ENCODE peak calls at places on chromosomes 5 and 9, in eight cellular contexts. K is foreskin fibroblast, L is adrenal gland, C is neural crest cell, W is AG09309, U is ovary, Q is bronchial epithelial cell, F is MCF 10A. Z is an unnamed sample.

GRCh38 chr5:126816649-126817048 is 39.7 kb downstream of the LMNB1 start:
- DNase-seq in K (no peak), L (no peak), C (no peak), W (no peak), U (no peak), Q (no peak), F (no peak), Z (no peak)

GRCh38 chr5:176596689-176597416 is 13.1 kb downstream of the GPRIN1 start:
- DNase-seq in K (peak; percentile 22), L (peak; percentile 54), C (no peak), W (no peak), U (peak; percentile 15), Q (peak; percentile 39), F (no peak), Z (peak; percentile 84)

GRCh38 chr5:35854248-35854647 is 2.4 kb upstream of the IL7R start:
- DNase-seq in K (no peak), L (no peak), C (no peak), W (no peak), U (no peak), Q (no peak), F (no peak), Z (no peak)

GRCh38 chr5:111697215-111697614 is 59.8 kb downstream of the NREP start:
- DNase-seq in K (no peak), L (no peak), C (no peak), W (no peak), U (no peak), Q (peak; percentile 32), F (peak; percentile 72), Z (no peak)

GRCh38 chr9:120555884-120556283 is 24.1 kb downstream of the CDK5RAP2 start:
- DNase-seq in K (no peak), L (no peak), C (no peak), W (no peak), U (no peak), Q (no peak), F (no peak), Z (no peak)

GRCh38 chr9:137602661-137603060 is 2.8 kb upstream of the ARRDC1 start:
- DNase-seq in K (no peak), L (no peak), C (no peak), W (no peak), U (no peak), Q (no peak), F (no peak), Z (no peak)

GRCh38 chr9:115674091-115674490 is 479.5 kb upstream of the PAPPA start:
- DNase-seq in K (no peak), L (no peak), C (no peak), W (no peak), U (no peak), Q (peak; percentile 43), F (no peak), Z (no peak)

GRCh38 chr9:136722969-136723356 is 10.6 kb downstream of the DIPK1B start:
- DNase-seq in K (no peak), L (no peak), C (no peak), W (no peak), U (no peak), Q (no peak), F (no peak), Z (no peak)

GRCh38 chr5:93236807-93237421 is 344.1 kb downstream of the NR2F1-AS1 start:
- DNase-seq in K (peak; percentile 40), L (no peak), C (no peak), W (no peak), U (no peak), Q (peak; percentile 84), F (peak; percentile 56), Z (no peak)

GRCh38 chr9:120393386-120394057 is 186.4 kb downstream of the CDK5RAP2 start:
- DNase-seq in K (peak; percentile 66), L (no peak), C (no peak), W (no peak), U (no peak), Q (peak; percentile 53), F (peak; percentile 75), Z (no peak)

GRCh38 chr9:125844611-125845010 is 97.4 kb downstream of the PBX3 start:
- DNase-seq in K (no peak), L (no peak), C (no peak), W (no peak), U (no peak), Q (no peak), F (no peak), Z (no peak)

GRCh38 chr5:113311301-113311700 is 123.5 kb downstream of the TSSK1B start:
- DNase-seq in K (no peak), L (no peak), C (no peak), W (no peak), U (no peak), Q (peak; percentile 78), F (no peak), Z (no peak)

GRCh38 chr9:18890372-18890771 is 142.6 kb downstream of the SAXO1 start:
- DNase-seq in K (peak; percentile 24), L (peak; percentile 42), C (no peak), W (no peak), U (no peak), Q (peak; percentile 44), F (peak; percentile 74), Z (no peak)

GRCh38 chr5:64147379-64147778 is 18.3 kb upstream of the RNF180 start:
- DNase-seq in K (no peak), L (no peak), C (no peak), W (no peak), U (no peak), Q (no peak), F (no peak), Z (no peak)

DNA sequence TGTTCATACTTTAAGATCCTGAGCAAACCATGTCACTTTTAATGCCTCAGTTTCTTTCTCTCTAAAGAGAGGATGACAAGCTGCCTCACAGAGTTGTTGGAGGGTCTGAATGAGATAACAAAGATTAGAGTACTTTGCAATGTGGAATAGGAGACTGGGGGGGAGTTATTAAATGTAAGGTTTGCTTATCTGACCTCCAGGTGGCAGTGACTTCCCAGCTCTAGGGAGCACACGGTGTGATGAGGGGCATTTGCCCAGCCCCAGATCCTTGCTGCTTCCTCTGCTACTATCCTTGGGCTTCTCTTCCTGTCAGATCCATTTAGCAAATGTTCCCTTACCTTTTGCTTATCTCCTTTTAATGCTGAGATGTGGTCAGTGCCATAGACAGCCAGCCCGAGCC is 30.7 kb downstream of the ENHO start:
- DNase-seq in K (no peak), L (no peak), C (no peak), W (no peak), U (no peak), Q (no peak), F (no peak), Z (no peak)
- TF ChIP-seq CTCF in K (no peak), L (no peak), C (no peak), W (no peak), U (no peak), Q (no peak), F (no peak), Z (no peak)

GRCh38 chr9:129459550-129460322 is 161.2 kb downstream of the C9orf50 start:
- DNase-seq in K (no peak), L (no peak), C (no peak), W (no peak), U (no peak), Q (no peak), F (no peak), Z (peak; percentile 74)

GRCh38 chr9:129458155-129458661 is 162.7 kb downstream of the C9orf50 start:
- DNase-seq in K (no peak), L (no peak), C (no peak), W (no peak), U (no peak), Q (no peak), F (no peak), Z (peak; percentile 63)

GRCh38 chr9:129462360-129462759 is 158.5 kb downstream of the C9orf50 start:
- DNase-seq in K (no peak), L (no peak), C (no peak), W (no peak), U (no peak), Q (no peak), F (no peak), Z (no peak)

GRCh38 chr9:129458663-129459549 is 162.0 kb downstream of the C9orf50 start:
- DNase-seq in K (no peak), L (peak; percentile 68), C (no peak), W (no peak), U (peak; percentile 60), Q (no peak), F (no peak), Z (no peak)

DNA sequence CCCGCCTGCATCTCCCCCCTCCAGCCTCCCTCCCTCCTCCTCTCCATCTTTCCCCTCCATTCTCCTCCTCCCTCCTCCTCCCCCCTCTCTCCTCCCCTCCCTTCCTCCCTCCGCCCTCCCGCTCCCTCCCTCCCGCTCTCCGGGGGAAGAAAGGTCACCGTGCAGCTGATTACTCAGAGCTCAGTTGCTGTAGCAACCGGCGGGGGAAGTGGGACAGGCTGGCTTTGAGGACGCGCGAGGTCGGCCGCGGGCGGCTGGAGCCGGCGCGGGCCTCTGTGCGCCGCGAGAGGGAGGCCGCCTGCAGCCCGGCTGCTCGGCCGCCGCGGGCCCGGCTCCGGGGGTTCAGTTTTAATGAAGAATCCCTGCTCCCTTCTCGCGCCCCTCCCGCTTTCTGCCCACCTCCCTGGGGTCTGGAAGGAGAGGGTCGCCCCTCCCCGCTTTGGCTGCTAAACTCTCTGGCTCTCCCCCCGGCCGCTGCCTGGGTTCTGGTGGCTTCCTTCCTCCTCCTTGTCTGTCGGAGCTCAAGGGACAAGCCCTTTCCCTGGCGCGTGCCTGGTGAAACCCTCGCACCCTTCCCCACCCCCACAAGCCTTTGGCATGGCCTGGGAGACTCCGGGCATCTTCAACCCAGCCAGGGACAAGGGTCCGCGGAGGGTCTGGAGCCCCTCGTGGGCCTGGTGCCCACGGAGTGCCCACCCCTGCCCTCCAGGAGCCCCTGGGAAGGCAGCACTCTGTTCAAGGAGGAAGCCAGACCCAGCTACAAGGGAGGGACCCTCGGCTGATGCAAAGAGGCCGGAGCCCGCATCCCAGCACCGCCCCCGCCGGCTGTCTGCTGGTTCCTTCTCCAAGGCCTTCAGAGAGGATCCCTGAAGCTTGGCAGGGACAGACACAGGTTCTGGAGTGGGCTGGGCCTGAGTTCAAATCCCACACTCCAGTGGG is 160.3 kb downstream of the C9orf50 start:
- DNase-seq in K (peak; percentile 100), L (peak; percentile 99), C (peak; percentile 87), W (peak; percentile 95), U (peak; percentile 99), Q (peak; percentile 81), F (peak; percentile 97), Z (peak; percentile 98)
- TF ChIP-seq CTCF in K (no peak), L (peak; percentile 40), C (no peak), W (no peak), U (no peak), Q (peak; percentile 16), F (no peak), Z (peak; percentile 33)

GRCh38 chr5:170986598-170986997 is 124.8 kb downstream of the RANBP17 start:
- DNase-seq in K (peak; percentile 3), L (no peak), C (no peak), W (peak; percentile 3), U (no peak), Q (peak; percentile 35), F (peak; percentile 48), Z (no peak)
- TF ChIP-seq CTCF in K (no peak), L (no peak), C (no peak), W (no peak), U (no peak), Q (no peak), F (peak; percentile 33), Z (no peak)

GRCh38 chr5:122498163-122498562 is 186.1 kb downstream of the SNCAIP start:
- DNase-seq in K (peak; percentile 2), L (no peak), C (peak; percentile 12), W (no peak), U (peak; percentile 35), Q (no peak), F (no peak), Z (no peak)

GRCh38 chr5:122501087-122501435 is 189.0 kb downstream of the SNCAIP start:
- DNase-seq in K (peak; percentile 7), L (peak; percentile 11), C (no peak), W (no peak), U (peak; percentile 24), Q (no peak), F (peak; percentile 37), Z (no peak)

GRCh38 chr5:122499617-122500016 is 187.6 kb downstream of the SNCAIP start:
- DNase-seq in K (no peak), L (no peak), C (no peak), W (no peak), U (no peak), Q (no peak), F (no peak), Z (no peak)

GRCh38 chr5:122500245-122501086 is 188.4 kb downstream of the SNCAIP start:
- DNase-seq in K (peak; percentile 50), L (peak; percentile 18), C (peak; percentile 45), W (peak; percentile 24), U (peak; percentile 56), Q (no peak), F (peak; percentile 76), Z (peak; percentile 29)
- TF ChIP-seq CTCF in K (peak; percentile 60), L (peak; percentile 32), C (peak; percentile 74), W (peak; percentile 74), U (peak; percentile 38), Q (peak; percentile 44), F (peak; percentile 53), Z (peak; percentile 35)

Z was measured in GM13976.